ENCODE peak calls at places on chromosomes 5 and 9, in six cellular contexts. One of them, this sample, is unnamed.
A peak's percentile ranks its signal among the peaks of the same experiment; 100 is the strongest.

GRCh38 chr9:27888661-27889295 is 315.5 kb upstream of the C9orf72 start:
- DNase-seq in HEK293T: peak; percentile 39
- DNase-seq in tibial nerve: no peak
- DNase-seq in NCI-H524: no peak
- DNase-seq in heart left ventricle: no peak
- DNase-seq in A549: peak; percentile 7
- DNase-seq in this sample: no peak

GRCh38 chr5:148733601-148734438 is 79.5 kb upstream of the HTR4 start:
- DNase-seq in HEK293T: peak; percentile 40
- DNase-seq in tibial nerve: peak; percentile 98
- DNase-seq in NCI-H524: peak; percentile 51
- DNase-seq in heart left ventricle: peak; percentile 67
- DNase-seq in A549: peak; percentile 28
- DNase-seq in this sample: no peak

GRCh38 chr9:80085668-80086067 is 513.9 kb downstream of the TLE4 start:
- DNase-seq in HEK293T: no peak
- DNase-seq in tibial nerve: no peak
- DNase-seq in NCI-H524: no peak
- DNase-seq in heart left ventricle: no peak
- DNase-seq in A549: no peak
- DNase-seq in this sample: no peak

GRCh38 chr5:9470410-9470809 is 75.5 kb downstream of the SEMA5A start:
- DNase-seq in HEK293T: no peak
- DNase-seq in tibial nerve: no peak
- DNase-seq in NCI-H524: no peak
- DNase-seq in heart left ventricle: no peak
- DNase-seq in A549: no peak
- DNase-seq in this sample: no peak

GRCh38 chr9:69376651-69377050 is 51.6 kb downstream of the ENTREP1 start:
- DNase-seq in HEK293T: no peak
- DNase-seq in tibial nerve: peak; percentile 15
- DNase-seq in NCI-H524: no peak
- DNase-seq in heart left ventricle: no peak
- DNase-seq in A549: no peak
- DNase-seq in this sample: no peak

GRCh38 chr9:113563856-113564514 is 100.5 kb downstream of the RGS3 start:
- DNase-seq in HEK293T: no peak
- DNase-seq in tibial nerve: no peak
- DNase-seq in NCI-H524: no peak
- DNase-seq in heart left ventricle: no peak
- DNase-seq in A549: no peak
- DNase-seq in this sample: no peak

GRCh38 chr5:126309860-126310259 is 113.3 kb upstream of the GRAMD2B start:
- DNase-seq in HEK293T: no peak
- DNase-seq in tibial nerve: no peak
- DNase-seq in NCI-H524: no peak
- DNase-seq in heart left ventricle: no peak
- DNase-seq in A549: no peak
- DNase-seq in this sample: no peak

GRCh38 chr9:33619666-33620404 is 95.8 kb downstream of the ANKRD18B start:
- DNase-seq in HEK293T: no peak
- DNase-seq in tibial nerve: no peak
- DNase-seq in NCI-H524: no peak
- DNase-seq in heart left ventricle: no peak
- DNase-seq in A549: peak; percentile 46
- DNase-seq in this sample: peak; percentile 43

GRCh38 chr5:94807985-94808384 is 189.5 kb downstream of the SLF1 start:
- DNase-seq in HEK293T: no peak
- DNase-seq in tibial nerve: no peak
- DNase-seq in NCI-H524: peak; percentile 74
- DNase-seq in heart left ventricle: no peak
- DNase-seq in A549: no peak
- DNase-seq in this sample: peak; percentile 92

GRCh38 chr9:97991818-97992217 is 8.7 kb downstream of the ANP32B start:
- DNase-seq in HEK293T: no peak
- DNase-seq in tibial nerve: no peak
- DNase-seq in NCI-H524: no peak
- DNase-seq in heart left ventricle: no peak
- DNase-seq in A549: no peak
- DNase-seq in this sample: no peak

GRCh38 chr9:121350993-121351561 is 19.0 kb downstream of the STOM start:
- DNase-seq in HEK293T: no peak
- DNase-seq in tibial nerve: peak; percentile 82
- DNase-seq in NCI-H524: peak; percentile 71
- DNase-seq in heart left ventricle: no peak
- DNase-seq in A549: no peak
- DNase-seq in this sample: peak; percentile 87

GRCh38 chr5:134503088-134503936 is 22.2 kb upstream of the JADE2 start:
- DNase-seq in HEK293T: no peak
- DNase-seq in tibial nerve: peak; percentile 30
- DNase-seq in NCI-H524: no peak
- DNase-seq in heart left ventricle: peak; percentile 87
- DNase-seq in A549: peak; percentile 80
- DNase-seq in this sample: no peak

GRCh38 chr5:179368806-179369529 is 23.7 kb upstream of the ADAMTS2 start:
- DNase-seq in HEK293T: no peak
- DNase-seq in tibial nerve: no peak
- DNase-seq in NCI-H524: no peak
- DNase-seq in heart left ventricle: peak; percentile 52
- DNase-seq in A549: no peak
- DNase-seq in this sample: peak; percentile 49

GRCh38 chr5:139752506-139753350 is 42.9 kb upstream of the PSD2 start:
- DNase-seq in HEK293T: no peak
- DNase-seq in tibial nerve: no peak
- DNase-seq in NCI-H524: no peak
- DNase-seq in heart left ventricle: no peak
- DNase-seq in A549: no peak
- DNase-seq in this sample: no peak

GRCh38 chr5:129361441-129362025 is 98.6 kb upstream of the ADAMTS19 start:
- DNase-seq in HEK293T: no peak
- DNase-seq in tibial nerve: no peak
- DNase-seq in NCI-H524: no peak
- DNase-seq in heart left ventricle: no peak
- DNase-seq in A549: no peak
- DNase-seq in this sample: no peak

GRCh38 chr9:68610016-68610415 is 69.3 kb upstream of the TMEM252 start:
- DNase-seq in HEK293T: no peak
- DNase-seq in tibial nerve: no peak
- DNase-seq in NCI-H524: no peak
- DNase-seq in heart left ventricle: no peak
- DNase-seq in A549: no peak
- DNase-seq in this sample: no peak

GRCh38 chr5:66596791-66597757 is 881 bp downstream of the MAST4 start:
- DNase-seq in HEK293T: peak; percentile 42
- DNase-seq in tibial nerve: no peak
- DNase-seq in NCI-H524: peak; percentile 20
- DNase-seq in heart left ventricle: peak; percentile 73
- DNase-seq in A549: peak; percentile 6
- DNase-seq in this sample: no peak

GRCh38 chr5:127428748-127429147 is 88.7 kb upstream of the PRRC1 start:
- DNase-seq in HEK293T: no peak
- DNase-seq in tibial nerve: no peak
- DNase-seq in NCI-H524: no peak
- DNase-seq in heart left ventricle: no peak
- DNase-seq in A549: no peak
- DNase-seq in this sample: no peak

GRCh38 chr9:101449071-101449721 is 13.6 kb upstream of the ALDOB start:
- DNase-seq in HEK293T: peak; percentile 87
- DNase-seq in tibial nerve: peak; percentile 33
- DNase-seq in NCI-H524: peak; percentile 88
- DNase-seq in heart left ventricle: peak; percentile 77
- DNase-seq in A549: peak; percentile 89
- DNase-seq in this sample: peak; percentile 73

GRCh38 chr9:83068414-83068813 is 5.5 kb upstream of the RASEF start:
- DNase-seq in HEK293T: no peak
- DNase-seq in tibial nerve: no peak
- DNase-seq in NCI-H524: no peak
- DNase-seq in heart left ventricle: no peak
- DNase-seq in A549: no peak
- DNase-seq in this sample: no peak

GRCh38 chr5:177601577-177602457 is 1.9 kb downstream of the B4GALT7 start:
- DNase-seq in HEK293T: no peak
- DNase-seq in tibial nerve: no peak
- DNase-seq in NCI-H524: no peak
- DNase-seq in heart left ventricle: no peak
- DNase-seq in A549: peak; percentile 33
- DNase-seq in this sample: no peak

GRCh38 chr5:131749138-131749537 is 47.7 kb downstream of the FNIP1 start:
- DNase-seq in HEK293T: no peak
- DNase-seq in tibial nerve: no peak
- DNase-seq in NCI-H524: no peak
- DNase-seq in heart left ventricle: no peak
- DNase-seq in A549: no peak
- DNase-seq in this sample: no peak

GRCh38 chr5:132029609-132030008 is 18.2 kb upstream of the ACSL6 start:
- DNase-seq in HEK293T: no peak
- DNase-seq in tibial nerve: no peak
- DNase-seq in NCI-H524: no peak
- DNase-seq in heart left ventricle: no peak
- DNase-seq in A549: no peak
- DNase-seq in this sample: no peak

GRCh38 chr5:39461007-39461682 is 36.4 kb upstream of the DAB2 start:
- DNase-seq in HEK293T: no peak
- DNase-seq in tibial nerve: peak; percentile 28
- DNase-seq in NCI-H524: no peak
- DNase-seq in heart left ventricle: peak; percentile 58
- DNase-seq in A549: no peak
- DNase-seq in this sample: no peak

GRCh38 chr9:131677051-131677444 is 62.8 kb downstream of the RAPGEF1 start:
- DNase-seq in HEK293T: no peak
- DNase-seq in tibial nerve: no peak
- DNase-seq in NCI-H524: no peak
- DNase-seq in heart left ventricle: no peak
- DNase-seq in A549: no peak
- DNase-seq in this sample: no peak

GRCh38 chr5:94017579-94017978 is 276.2 kb upstream of the POU5F2 start:
- DNase-seq in HEK293T: no peak
- DNase-seq in tibial nerve: no peak
- DNase-seq in NCI-H524: no peak
- DNase-seq in heart left ventricle: no peak
- DNase-seq in A549: no peak
- DNase-seq in this sample: no peak

GRCh38 chr5:40124367-40124766 is 555.3 kb upstream of the PTGER4 start:
- DNase-seq in HEK293T: no peak
- DNase-seq in tibial nerve: no peak
- DNase-seq in NCI-H524: no peak
- DNase-seq in heart left ventricle: no peak
- DNase-seq in A549: no peak
- DNase-seq in this sample: no peak

GRCh38 chr5:82363524-82363923 is 85.4 kb upstream of the RPS23 start:
- DNase-seq in HEK293T: no peak
- DNase-seq in tibial nerve: no peak
- DNase-seq in NCI-H524: no peak
- DNase-seq in heart left ventricle: no peak
- DNase-seq in A549: no peak
- DNase-seq in this sample: no peak

GRCh38 chr5:153299891-153300290 is 190.6 kb upstream of the GRIA1 start:
- DNase-seq in HEK293T: no peak
- DNase-seq in tibial nerve: no peak
- DNase-seq in NCI-H524: no peak
- DNase-seq in heart left ventricle: no peak
- DNase-seq in A549: no peak
- DNase-seq in this sample: no peak

GRCh38 chr5:125409496-125410351 is 663.3 kb upstream of the ZNF608 start:
- DNase-seq in HEK293T: peak; percentile 39
- DNase-seq in tibial nerve: no peak
- DNase-seq in NCI-H524: peak; percentile 68
- DNase-seq in heart left ventricle: no peak
- DNase-seq in A549: no peak
- DNase-seq in this sample: peak; percentile 31

GRCh38 chr5:142839711-142840441 is 69.7 kb downstream of the ARHGAP26 start:
- DNase-seq in HEK293T: no peak
- DNase-seq in tibial nerve: peak; percentile 76
- DNase-seq in NCI-H524: no peak
- DNase-seq in heart left ventricle: no peak
- DNase-seq in A549: no peak
- DNase-seq in this sample: no peak

GRCh38 chr5:119022017-119022745 is 33.8 kb upstream of the DTWD2 start:
- DNase-seq in HEK293T: peak; percentile 22
- DNase-seq in tibial nerve: no peak
- DNase-seq in NCI-H524: no peak
- DNase-seq in heart left ventricle: no peak
- DNase-seq in A549: peak; percentile 18
- DNase-seq in this sample: no peak

GRCh38 chr5:181186902-181187499 is 18.0 kb downstream of the TRIM7 start:
- DNase-seq in HEK293T: no peak
- DNase-seq in tibial nerve: no peak
- DNase-seq in NCI-H524: no peak
- DNase-seq in heart left ventricle: peak; percentile 13
- DNase-seq in A549: no peak
- DNase-seq in this sample: no peak

GRCh38 chr9:69771775-69772418 is 12.1 kb upstream of the PTAR1 start:
- DNase-seq in HEK293T: no peak
- DNase-seq in tibial nerve: no peak
- DNase-seq in NCI-H524: no peak
- DNase-seq in heart left ventricle: no peak
- DNase-seq in A549: no peak
- DNase-seq in this sample: no peak

GRCh38 chr5:133370281-133370890 is 242.0 kb downstream of the FSTL4 start:
- DNase-seq in HEK293T: no peak
- DNase-seq in tibial nerve: no peak
- DNase-seq in NCI-H524: no peak
- DNase-seq in heart left ventricle: peak; percentile 37
- DNase-seq in A549: no peak
- DNase-seq in this sample: no peak